ENCODE peak calls at places on chromosomes 1 and 21, in four cellular contexts. J is activated CD4-positive, CD25-positive, alpha-beta regulatory T cell; F is AG20443; V is C1 segment of cervical spinal cord. C is an unnamed sample.

GRCh38 chr1:185360714-185361113 is 43.7 kb upstream of the IVNS1ABP start:
- DNase-seq in V (no peak), J (no peak), F (no peak), C (no peak)

GRCh38 chr1:236759252-236759859 is 35.7 kb upstream of the MTR start:
- DNase-seq in F (peak; percentile 41), J (no peak), V (no peak), C (peak; percentile 9)

GRCh38 chr1:66256629-66257575 is 277.1 kb upstream of the SGIP1 start:
- DNase-seq in F (no peak), V (no peak), J (no peak), C (no peak)

GRCh38 chr21:17585875-17586450 is 26.7 kb downstream of the BTG3 start:
- DNase-seq in J (no peak), F (peak; percentile 44), V (no peak), C (no peak)

GRCh38 chr1:243550276-243550675 is 294.4 kb downstream of the SDCCAG8 start:
- DNase-seq in J (no peak), V (no peak), F (no peak), C (no peak)

GRCh38 chr1:184539580-184539979 is 152.8 kb downstream of the C1orf21 start:
- DNase-seq in V (no peak), F (no peak), J (no peak), C (no peak)

GRCh38 chr1:26321315-26322041 is 3.7 kb downstream of the CD52 start:
- DNase-seq in F (peak; percentile 94), V (peak; percentile 27), J (peak; percentile 86), C (peak; percentile 9)

GRCh38 chr1:205791568-205792180 is 16.4 kb upstream of the RAB29 start:
- DNase-seq in V (peak; percentile 23), J (peak; percentile 31), F (peak; percentile 86), C (peak; percentile 30)

GRCh38 chr1:235624751-235625192 is 24.8 kb downstream of the GNG4 start:
- DNase-seq in F (peak; percentile 25), V (no peak), J (no peak), C (no peak)